ENCODE peak calls at places on chromosome 2, in five cellular contexts. K, J, A, Q and B are unnamed samples.

GRCh38 chr2:152661076-152661475 is 56.2 kb downstream of the PRPF40A start:
- DNase-seq in K (no peak), J (no peak), A (no peak), Q (no peak), B (no peak)

GRCh38 chr2:46559257-46559656 is 79.9 kb downstream of the TMEM247 start:
- DNase-seq in K (no peak), J (no peak), A (no peak), Q (no peak), B (no peak)

GRCh38 chr2:101173707-101174295 is 22.6 kb upstream of the TBC1D8 start:
- DNase-seq in A (no peak), J (no peak), Q (no peak), K (no peak), B (no peak)

GRCh38 chr2:239856620-239857285 is 168.4 kb downstream of the NDUFA10 start:
- DNase-seq in K (no peak), A (no peak), J (no peak), Q (no peak), B (no peak)

GRCh38 chr2:63406641-63407040 is 181.6 kb downstream of the WDPCP start:
- DNase-seq in A (no peak), J (no peak), K (no peak), Q (no peak), B (no peak)

GRCh38 chr2:235511187-235511661 is 17.4 kb downstream of the AGAP1 start:
- DNase-seq in J (peak; percentile 77), K (peak; percentile 50), Q (peak; percentile 63), A (peak; percentile 79), B (peak; percentile 41)

GRCh38 chr2:84880645-84881521 is at the start of gene TRABD2A:
- DNase-seq in K (no peak), Q (peak; percentile 69), A (peak; percentile 87), J (peak; percentile 64), B (no peak)

GRCh38 chr2:62306751-62307468 is 111.0 kb downstream of the B3GNT2 start:
- DNase-seq in A (no peak), K (peak; percentile 48), Q (no peak), J (peak; percentile 50), B (no peak)

GRCh38 chr2:146321175-146321574 is 1523.7 kb upstream of the ACVR2A start:
- DNase-seq in A (no peak), Q (no peak), J (no peak), K (no peak), B (no peak)

DNA sequence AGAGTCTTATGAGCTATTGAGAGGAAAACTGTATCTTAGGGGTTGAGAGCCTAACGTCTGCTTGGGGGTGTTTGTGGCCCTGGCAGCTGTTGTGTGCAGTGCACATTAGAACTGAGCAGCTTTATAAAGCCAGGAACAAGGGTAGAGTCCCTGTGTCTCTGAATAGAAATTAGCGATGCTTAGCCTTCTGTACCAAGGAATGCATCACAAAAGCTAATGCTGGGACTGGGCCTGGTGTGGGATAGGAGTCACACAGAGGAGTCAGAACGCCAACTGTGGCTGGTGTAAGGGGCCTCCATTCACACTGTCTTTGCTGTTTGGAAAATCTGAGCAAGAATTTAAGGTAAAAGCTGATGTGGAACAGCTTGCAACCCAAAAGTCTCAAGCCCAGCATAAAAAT is 283.2 kb downstream of the SOX11 start:
- DNase-seq in K (no peak), A (peak; percentile 47), J (no peak), Q (no peak), B (no peak)
- H3K4me3 ChIP-seq in K (no peak overlapping the region), A (no peak overlapping the region), J (no peak overlapping the region), Q (no peak overlapping the region), B (no peak overlapping the region)

GRCh38 chr2:67649331-67650071 is 252.4 kb downstream of the ETAA1 start:
- DNase-seq in A (no peak), K (no peak), Q (no peak), J (no peak), B (no peak)
- H3K4me3 ChIP-seq in A (no peak overlapping the region), K (no peak overlapping the region), Q (no peak overlapping the region), J (no peak overlapping the region), B (no peak overlapping the region)

DNA sequence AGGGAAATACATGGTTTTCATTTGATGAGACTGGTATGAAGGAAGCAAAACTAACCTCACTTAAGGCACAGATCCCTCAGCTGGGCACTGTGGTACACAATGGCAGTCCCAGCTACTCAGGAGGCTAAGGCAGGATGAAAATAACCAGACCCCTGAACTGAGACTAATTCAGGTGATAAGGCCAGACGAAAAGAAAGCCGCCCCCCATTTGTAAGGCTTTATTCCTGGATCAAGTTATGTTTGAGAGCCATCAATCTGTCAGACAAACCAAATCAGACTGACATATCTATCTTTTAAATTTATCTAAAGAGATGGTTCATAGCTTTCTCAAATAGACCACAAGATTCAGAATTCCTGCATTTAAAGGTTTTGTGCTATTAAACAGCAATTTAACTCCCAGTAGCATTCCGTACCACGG is 4.1 kb downstream of the SRSF7 start:
- DNase-seq in K (no peak), J (no peak), A (no peak), Q (no peak), B (no peak)
- H3K4me3 ChIP-seq in K (no peak overlapping the region), J (no peak overlapping the region), A (no peak overlapping the region), Q (no peak overlapping the region), B (no peak overlapping the region)

DNA sequence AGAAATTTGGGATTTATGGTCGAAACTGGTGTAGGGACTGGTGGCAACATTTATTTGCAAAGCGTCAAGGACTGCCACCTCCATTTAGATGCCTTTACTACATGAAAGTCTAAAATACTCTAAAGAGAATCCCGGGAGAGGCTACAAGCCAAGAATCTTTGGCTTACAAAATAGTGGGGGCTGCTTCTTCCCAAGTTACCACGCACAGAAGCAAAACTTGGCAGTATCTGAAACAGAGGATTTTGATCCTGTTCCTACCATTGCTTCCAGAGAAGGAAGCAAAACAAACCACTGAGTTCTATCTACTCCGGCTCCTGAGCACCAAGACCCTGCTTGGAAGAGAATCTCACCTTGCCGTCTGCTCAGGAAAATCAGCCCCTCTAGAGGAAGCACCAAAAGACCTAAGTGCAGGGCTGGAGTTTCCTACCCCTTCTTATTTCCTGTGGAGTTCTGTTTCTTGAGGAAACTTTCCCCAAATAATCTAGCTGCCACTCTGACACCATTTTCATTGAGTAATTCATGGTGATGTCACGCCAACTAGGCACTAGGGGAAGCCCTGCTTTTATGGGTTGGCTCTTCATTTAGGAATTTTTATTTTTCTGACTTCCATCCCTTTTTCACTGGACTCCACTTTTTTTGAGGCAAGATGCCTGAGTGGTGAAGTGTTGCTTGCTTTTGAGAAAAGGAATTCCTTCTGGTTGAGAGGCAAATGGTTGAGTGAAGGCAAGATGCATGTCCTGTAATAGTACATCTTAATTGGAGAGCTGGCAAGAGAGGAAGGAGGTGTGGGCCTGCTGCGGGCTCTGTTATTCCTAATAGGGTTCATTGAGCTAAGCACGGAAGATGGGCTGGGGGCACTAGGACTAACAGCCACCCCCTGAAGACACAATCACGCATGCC is 36.8 kb upstream of the EML4 start:
- DNase-seq in K (no peak), Q (no peak), A (no peak), J (no peak), B (peak; percentile 89)
- H3K4me3 ChIP-seq in K (peak overlapping the region; percentile 22), Q (peak overlapping the region; percentile 25), A (no peak overlapping the region), J (no peak overlapping the region), B (no peak overlapping the region)

DNA sequence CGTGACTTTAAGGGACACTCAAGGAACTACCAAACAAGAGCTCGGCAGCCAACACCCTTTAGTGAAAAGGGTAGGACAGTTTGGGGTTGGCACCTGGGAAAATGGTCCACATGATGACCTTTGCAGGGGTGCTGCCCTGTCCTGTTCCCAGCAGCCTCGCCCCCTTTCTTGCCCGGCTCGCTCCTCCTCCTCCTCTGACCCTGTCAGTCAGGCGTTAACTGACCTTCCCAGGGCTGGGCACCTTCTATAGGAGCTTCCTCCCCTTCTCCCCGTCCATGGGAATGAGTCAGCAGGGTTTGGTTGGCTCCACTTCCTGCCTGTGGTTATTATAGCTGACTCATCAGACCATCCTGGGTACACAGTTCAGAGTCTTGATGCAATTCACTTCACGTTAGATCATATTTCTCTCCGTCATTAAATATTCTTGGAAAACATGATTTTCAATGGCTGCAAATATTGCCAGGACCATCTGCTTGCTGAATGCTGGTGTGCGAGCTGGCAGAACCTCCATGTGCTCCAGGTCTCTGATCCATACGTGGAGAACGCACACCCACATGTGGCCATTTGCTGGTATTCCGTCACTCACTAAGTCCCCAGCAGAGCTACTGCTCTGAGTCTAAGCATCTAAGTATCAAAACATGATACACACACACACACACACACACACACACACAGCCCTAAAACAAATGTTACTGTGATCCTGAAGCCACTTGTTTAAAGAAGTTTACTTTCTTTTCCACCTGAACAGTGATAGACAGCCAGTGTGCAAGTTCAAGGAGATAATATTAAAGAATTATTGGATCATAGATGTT is 185.0 kb downstream of the ANAPC1 start:
- DNase-seq in K (peak; percentile 95), Q (peak; percentile 79), J (peak; percentile 89), A (peak; percentile 39), B (peak; percentile 97)
- H3K4me3 ChIP-seq in K (peak overlapping the region; percentile 27), Q (no peak overlapping the region), J (no peak overlapping the region), A (no peak overlapping the region), B (peak overlapping the region; percentile 8)

GRCh38 chr2:224628416-224628815 is 43.3 kb upstream of the CUL3 start:
- DNase-seq in J (no peak), Q (no peak), A (no peak), K (no peak), B (no peak)
- H3K4me3 ChIP-seq in J (no peak overlapping the region), Q (no peak overlapping the region), A (no peak overlapping the region), K (no peak overlapping the region), B (no peak overlapping the region)

GRCh38 chr2:218710334-218710686 is 325 bp upstream of the TTLL4 start:
- DNase-seq in J (no peak), Q (no peak), K (no peak), A (no peak), B (no peak)
- H3K4me3 ChIP-seq in J (no peak overlapping the region), Q (peak overlapping the region; percentile 96), K (no peak overlapping the region), A (peak overlapping the region; percentile 25), B (peak overlapping the region; percentile 39)